ENCODE peak calls at places on chromosomes 12 and 14, in five cellular contexts. F is IMR-90; U is cardiac muscle cell; L is OCI-LY7; N is CD8-positive, alpha-beta T cell. E is an unnamed sample.

GRCh38 chr14:85535916-85536834 is 6.2 kb downstream of the FLRT2 start:
- DNase-seq in U (no peak), L (no peak), N (no peak), F (peak), E (peak)

GRCh38 chr12:12661086-12661485 is 34.9 kb downstream of the GPR19 start:
- DNase-seq in U (no peak), N (no peak), F (peak), L (no peak), E (peak)

GRCh38 chr14:66009104-66009503 is 477.1 kb upstream of the CCDC196 start:
- DNase-seq in N (no peak), U (no peak), F (peak), L (no peak), E (peak)

GRCh38 chr12:129145381-129145780 is 292.1 kb downstream of the GLT1D1 start:
- DNase-seq in U (no peak), L (no peak), N (no peak), F (no peak), E (no peak)

GRCh38 chr12:113818278-113818677 is 147.8 kb downstream of the RBM19 start:
- DNase-seq in F (peak), N (no peak), U (no peak), L (no peak), E (no peak)

GRCh38 chr12:100716658-100716948 is 78.0 kb upstream of the ANO4 start:
- DNase-seq in N (no peak), F (no peak), U (no peak), L (no peak), E (peak)

GRCh38 chr12:116200812-116201211 is 76.7 kb downstream of the MED13L start:
- DNase-seq in U (no peak), N (no peak), F (peak), L (no peak), E (no peak)

GRCh38 chr12:11749943-11750690 is 100.6 kb downstream of the ETV6 start:
- DNase-seq in L (peak), F (no peak), U (no peak), N (no peak), E (no peak)

GRCh38 chr12:69150083-69150795 is 89.1 kb upstream of the CPSF6 start:
- DNase-seq in F (no peak), U (no peak), N (no peak), L (no peak), E (no peak)

GRCh38 chr12:116160196-116160595 is 117.3 kb downstream of the MED13L start:
- DNase-seq in N (no peak), F (peak), U (no peak), L (no peak), E (peak)

GRCh38 chr14:20477211-20477876 is 8.1 kb downstream of the PNP start:
- DNase-seq in F (peak), N (peak), L (peak), U (peak), E (peak)

GRCh38 chr12:34119366-34119765 is 97.1 kb downstream of the ALG10 start:
- DNase-seq in F (no peak), L (no peak), U (no peak), N (no peak), E (no peak)

GRCh38 chr14:101083564-101084435 is 180.3 kb upstream of the RTL1 start:
- DNase-seq in N (peak), U (no peak), L (no peak), F (no peak), E (peak)

GRCh38 chr12:122523280-122523679 is 3.5 kb downstream of the RSRC2 start:
- DNase-seq in U (no peak), L (no peak), N (no peak), F (peak), E (peak)

GRCh38 chr12:58537278-58537677 is 383.0 kb downstream of the LRIG3 start:
- DNase-seq in N (no peak), F (peak), L (no peak), U (no peak), E (peak)

GRCh38 chr14:57746563-57746962 is 119.3 kb downstream of the SLC35F4 start:
- DNase-seq in L (no peak), U (no peak), F (no peak), N (no peak), E (no peak)

GRCh38 chr12:99146185-99146584 is 501.1 kb downstream of the APAF1 start:
- DNase-seq in F (no peak), U (no peak), L (no peak), N (no peak), E (no peak)

GRCh38 chr12:72330291-72330690 is 58.1 kb downstream of the TRHDE start:
- DNase-seq in F (peak), L (no peak), N (no peak), U (peak), E (no peak)

GRCh38 chr14:85415015-85415712 is 114.8 kb upstream of the FLRT2 start:
- DNase-seq in F (peak), N (no peak), L (no peak), U (no peak), E (peak)

GRCh38 chr14:93008381-93008780 is 85.4 kb downstream of the CHGA start:
- DNase-seq in N (no peak), F (peak), L (no peak), U (no peak), E (peak)

GRCh38 chr12:120790114-120790513 is 64.5 kb downstream of the ACADS start:
- DNase-seq in L (no peak), N (no peak), U (no peak), F (no peak), E (no peak)

GRCh38 chr12:120783197-120783596 is 57.6 kb downstream of the ACADS start:
- DNase-seq in U (no peak), N (no peak), F (peak), L (no peak), E (peak)

GRCh38 chr12:120784804-120785203 is 59.2 kb downstream of the ACADS start:
- DNase-seq in L (no peak), F (no peak), N (no peak), U (no peak), E (no peak)

GRCh38 chr12:120791669-120792176 is 66.1 kb downstream of the ACADS start:
- DNase-seq in N (no peak), L (peak), U (no peak), F (no peak), E (no peak)

GRCh38 chr12:120787889-120788288 is 62.3 kb downstream of the ACADS start:
- DNase-seq in L (no peak), N (no peak), F (no peak), U (no peak), E (no peak)
- H3K4me3 ChIP-seq in L (no peak), N (no peak), F (no peak), U (no peak), E (no peak)

GRCh38 chr12:95718772-95719171 is 71.8 kb downstream of the NTN4 start:
- DNase-seq in N (no peak), U (no peak), F (no peak), L (no peak), E (no peak)

GRCh38 chr12:95724767-95725166 is 65.8 kb downstream of the NTN4 start:
- DNase-seq in F (no peak), U (no peak), N (no peak), L (no peak), E (no peak)

GRCh38 chr12:95718001-95718400 is 72.6 kb downstream of the NTN4 start:
- DNase-seq in L (no peak), U (no peak), F (no peak), N (no peak), E (no peak)

GRCh38 chr12:95723693-95724384 is 66.7 kb downstream of the NTN4 start:
- DNase-seq in L (no peak), N (no peak), F (no peak), U (no peak), E (no peak)

GRCh38 chr12:95721320-95721719 is 69.2 kb downstream of the NTN4 start:
- DNase-seq in L (no peak), F (peak), U (no peak), N (no peak), E (peak)
- TF ChIP-seq CTCF in L (no peak), F (peak), U (no peak), N (no peak), E (peak)

GRCh38 chr12:6370994-6371754 is 4.2 kb downstream of the SCNN1A start:
- DNase-seq in L (no peak), U (no peak), N (no peak), F (peak), E (peak)
- H3K4me3 ChIP-seq in L (no peak), U (no peak), N (no peak), F (no peak), E (peak)

DNA sequence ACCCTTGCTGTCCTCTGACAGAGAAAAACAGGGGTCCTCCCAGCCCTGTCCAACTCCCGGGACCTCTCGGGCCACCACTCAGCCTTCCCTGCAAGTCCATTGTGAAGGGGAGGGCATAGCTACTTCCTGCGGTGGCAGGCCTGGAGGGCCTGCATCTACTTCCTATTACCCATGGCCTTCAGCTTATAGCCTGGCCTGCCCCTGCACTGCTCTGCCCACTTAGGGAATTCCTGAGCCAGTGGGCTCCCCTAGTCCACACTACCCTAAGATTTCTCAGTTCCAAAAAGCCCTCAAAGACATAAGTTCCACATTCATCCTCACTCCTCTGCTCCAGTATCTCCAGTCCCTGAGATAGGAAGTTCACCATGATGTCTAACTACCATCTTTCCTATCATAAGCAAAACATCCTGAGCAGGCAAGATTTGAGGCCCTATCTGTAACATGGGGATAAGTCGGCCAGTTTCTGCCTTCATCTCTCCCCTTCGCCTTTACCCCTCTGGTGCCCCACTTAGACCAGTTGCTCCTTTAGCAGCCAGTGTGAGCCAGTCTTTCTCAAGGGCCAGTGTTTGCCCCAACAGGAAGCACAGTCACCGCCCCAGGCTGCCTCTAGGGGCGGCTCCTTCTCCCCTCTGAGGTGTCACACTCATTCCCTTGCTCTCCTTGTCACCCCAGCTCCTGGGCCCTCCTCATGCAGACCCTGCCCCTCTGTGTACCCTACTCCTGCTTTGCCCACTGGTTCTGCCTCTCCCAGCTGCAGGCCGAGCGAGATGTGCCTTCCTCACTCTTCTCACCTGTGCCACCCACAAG is 10.9 kb downstream of the HDAC7 start:
- DNase-seq in L (peak), F (peak), N (peak), U (no peak), E (peak)
- TF ChIP-seq CTCF in L (peak), F (peak), N (no peak), U (peak), E (peak)

DNA sequence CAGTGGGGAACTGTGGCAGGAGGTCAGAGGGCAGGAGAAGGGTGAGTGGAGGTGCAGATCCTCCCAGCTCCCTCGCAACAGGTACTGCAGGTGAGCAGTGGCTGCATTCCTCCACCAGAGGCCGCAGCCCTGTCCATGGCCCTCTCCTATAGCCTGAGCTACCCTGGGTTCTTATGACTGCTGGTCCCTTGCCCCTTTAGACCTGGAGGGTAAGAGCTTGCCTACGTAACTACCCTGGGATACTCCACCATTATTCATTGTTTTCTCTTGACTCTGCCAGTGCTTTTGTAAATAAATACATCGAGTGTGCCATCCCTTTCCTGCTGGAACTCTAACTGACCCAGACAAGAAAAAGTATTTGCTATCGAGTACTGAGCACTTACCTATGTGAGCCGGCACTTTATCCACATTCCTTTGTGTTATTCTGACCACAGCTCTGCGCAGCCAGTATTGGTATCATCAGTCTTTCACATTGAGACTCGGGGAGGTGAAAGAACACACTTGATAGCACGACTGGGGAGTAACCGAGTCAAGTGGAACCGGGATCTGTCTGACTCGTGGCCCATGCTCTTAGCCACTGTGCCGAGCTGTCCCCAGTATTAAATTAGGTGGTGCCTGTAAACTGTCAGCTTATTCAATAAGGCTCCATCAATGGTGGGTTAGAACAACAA is 38.5 kb downstream of the LTBP2 start:
- DNase-seq in N (no peak), L (no peak), F (no peak), U (no peak), E (peak)
- H3K4me3 ChIP-seq in N (no peak), L (no peak), F (no peak), U (no peak), E (no peak)

GRCh38 chr14:88562532-88562830 is 356 bp upstream of the ZC3H14 start:
- DNase-seq in F (no peak), N (no peak), L (no peak), U (no peak), E (no peak)

GRCh38 chr14:88562831-88563686 is at the start of gene ZC3H14:
- DNase-seq in L (peak), F (peak), U (peak), N (peak), E (peak)

GRCh38 chr14:88556581-88556980 is 1.8 kb upstream of the PTPN21 start:
- DNase-seq in N (no peak), F (peak), U (no peak), L (no peak), E (no peak)

GRCh38 chr14:88563845-88564244 is 1.0 kb downstream of the ZC3H14 start:
- DNase-seq in U (no peak), F (no peak), N (no peak), L (no peak), E (no peak)

DNA sequence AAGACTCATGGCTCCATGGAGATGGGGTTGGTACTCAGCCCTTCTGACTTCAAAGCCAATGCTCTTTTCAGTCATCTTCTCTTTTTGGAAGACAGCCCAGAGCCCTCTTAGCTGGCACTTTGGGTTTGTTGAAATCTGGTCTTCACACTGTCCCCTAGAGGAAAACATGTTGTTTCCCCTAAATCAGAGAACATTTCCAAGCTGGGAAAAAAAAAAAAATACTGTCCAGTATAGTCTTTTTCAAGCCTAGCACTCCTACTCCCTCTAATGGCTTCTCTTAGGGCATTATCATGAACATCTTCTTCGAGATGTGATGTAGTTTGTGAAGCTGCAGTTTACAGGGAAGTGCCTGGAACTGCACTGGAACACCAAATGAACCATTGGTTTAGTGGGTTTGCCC is 3.0 kb upstream of the ZC3H14 start:
- DNase-seq in L (peak), F (peak), N (no peak), U (no peak), E (peak)
- TF ChIP-seq CTCF in L (peak), F (peak), N (no peak), U (peak), E (peak)

GRCh38 chr12:13891902-13892301 is 89.5 kb downstream of the GRIN2B start:
- DNase-seq in N (no peak), F (no peak), L (no peak), U (no peak), E (no peak)

GRCh38 chr12:13887774-13888388 is 93.5 kb downstream of the GRIN2B start:
- DNase-seq in U (no peak), N (no peak), F (no peak), L (no peak), E (no peak)

GRCh38 chr12:13889913-13890312 is 91.5 kb downstream of the GRIN2B start:
- DNase-seq in F (no peak), U (no peak), L (no peak), N (no peak), E (no peak)
- H3K4me3 ChIP-seq in F (no peak), U (no peak), L (no peak), N (no peak), E (no peak)

DNA sequence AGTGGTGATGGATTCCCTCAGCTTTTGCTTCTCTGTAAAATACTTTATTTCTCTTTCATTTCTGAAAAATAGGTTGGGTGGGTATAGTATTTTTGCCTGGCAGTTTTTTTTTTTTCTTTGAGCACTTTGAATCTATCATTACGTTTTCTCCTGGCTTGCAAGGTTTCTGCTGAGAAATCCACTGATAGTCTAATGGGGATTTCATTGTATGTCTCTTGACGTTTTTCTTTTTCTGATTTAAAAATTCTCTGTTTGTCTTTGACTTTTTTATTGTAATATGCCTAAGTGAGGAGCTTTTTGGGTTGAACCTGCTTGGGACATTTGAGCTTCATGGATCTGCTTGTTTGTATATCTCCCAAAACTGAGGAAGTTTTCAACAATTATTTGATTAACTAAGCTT is 606.0 kb downstream of the KCNH5 start:
- DNase-seq in U (no peak), N (no peak), F (no peak), L (no peak), E (no peak)
- TF ChIP-seq CTCF in U (no peak), N (no peak), F (no peak), L (no peak), E (no peak)

GRCh38 chr12:24505366-24506025 is 443.4 kb downstream of the BCAT1 start:
- DNase-seq in L (no peak), F (no peak), N (no peak), U (no peak), E (peak)
- H3K4me3 ChIP-seq in L (no peak), F (no peak), N (no peak), U (no peak), E (no peak)

E was measured in epithelial cell of esophagus.